ENCODE peak calls at places on chromosomes 3 and 15, in eight cellular contexts. P is prostate gland, E is transverse colon, Z is BE2C, R is body of pancreas, N is tibial artery, D is endothelial cell of umbilical vein, I is heart right ventricle. K is an unnamed sample.

GRCh38 chr3:134311265-134311664 is 60.6 kb upstream of the RYK start:
- DNase-seq in P (no peak), E (no peak), Z (no peak), R (no peak), N (no peak), D (no peak), I (no peak), K (no peak)

GRCh38 chr3:161263057-161263456 is 41.9 kb downstream of the NMD3 start:
- DNase-seq in P (no peak), E (no peak), Z (no peak), R (no peak), N (no peak), D (no peak), I (no peak), K (no peak)

GRCh38 chr3:11739123-11739522 is 95.4 kb upstream of the VGLL4 start:
- DNase-seq in P (no peak), E (no peak), Z (no peak), R (no peak), N (no peak), D (no peak), I (no peak), K (no peak)

GRCh38 chr15:36026627-36027026 is 480.7 kb upstream of the DPH6 start:
- DNase-seq in P (no peak), E (no peak), Z (no peak), R (no peak), N (no peak), D (no peak), I (no peak), K (no peak)

GRCh38 chr15:40543631-40544294 is 21.1 kb downstream of the CCDC32 start:
- DNase-seq in P (no peak), E (no peak), Z (no peak), R (no peak), N (no peak), D (no peak), I (no peak), K (no peak)

GRCh38 chr15:71916834-71917233 is 106.5 kb downstream of the NR2E3 start:
- DNase-seq in P (no peak), E (no peak), Z (peak; percentile 48), R (no peak), N (no peak), D (no peak), I (no peak), K (no peak)

GRCh38 chr3:25558106-25558505 is 106.6 kb downstream of the TOP2B start:
- DNase-seq in P (no peak), E (no peak), Z (no peak), R (no peak), N (peak; percentile 35), D (no peak), I (no peak), K (no peak)

GRCh38 chr3:17179381-17180205 is 294.8 kb downstream of the PLCL2 start:
- DNase-seq in P (no peak), E (no peak), Z (peak; percentile 44), R (peak; percentile 31), N (no peak), D (no peak), I (no peak), K (peak; percentile 58)

GRCh38 chr15:80727196-80727595 is 32.1 kb downstream of the ABHD17C start:
- DNase-seq in P (no peak), E (no peak), Z (no peak), R (no peak), N (no peak), D (no peak), I (no peak), K (no peak)

GRCh38 chr3:100425321-100425720 is 24.0 kb downstream of the LNP1 start:
- DNase-seq in P (no peak), E (no peak), Z (no peak), R (no peak), N (no peak), D (peak; percentile 8), I (no peak), K (no peak)

GRCh38 chr3:102449930-102450329 is 15.1 kb downstream of the ZPLD1 start:
- DNase-seq in P (no peak), E (no peak), Z (no peak), R (no peak), N (no peak), D (no peak), I (no peak), K (no peak)

GRCh38 chr15:56105855-56106254 is 112.4 kb upstream of the NEDD4 start:
- DNase-seq in P (no peak), E (no peak), Z (no peak), R (no peak), N (no peak), D (no peak), I (no peak), K (no peak)

GRCh38 chr3:82707035-82707434 is 945.6 kb upstream of the GBE1 start:
- DNase-seq in P (no peak), E (no peak), Z (no peak), R (peak; percentile 49), N (no peak), D (no peak), I (no peak), K (no peak)

GRCh38 chr3:183274609-183275008 is 21.6 kb downstream of the B3GNT5 start:
- DNase-seq in P (no peak), E (no peak), Z (no peak), R (no peak), N (no peak), D (peak; percentile 66), I (no peak), K (no peak)

GRCh38 chr3:78434801-78435200 is 1333.0 kb downstream of the ROBO1 start:
- DNase-seq in P (no peak), E (no peak), Z (no peak), R (no peak), N (no peak), D (no peak), I (no peak), K (no peak)

GRCh38 chr15:85946986-85947385 is 132.7 kb upstream of the AGBL1 start:
- DNase-seq in P (no peak), E (no peak), Z (no peak), R (no peak), N (no peak), D (no peak), I (no peak), K (no peak)

GRCh38 chr15:68281008-68281407 is 3.5 kb downstream of the FEM1B start:
- DNase-seq in P (no peak), E (no peak), Z (no peak), R (no peak), N (no peak), D (peak; percentile 33), I (no peak), K (no peak)
- H3K4me1 ChIP-seq in P (peaks cover 3% of the 10 kb centered on the region), E (peaks cover 15% of the 10 kb centered on the region), Z (no peaks in the 10 kb centered on the region), R (peaks cover 57% of the 10 kb centered on the region), N (peaks cover 78% of the 10 kb centered on the region), D (peaks cover 34% of the 10 kb centered on the region), I (peaks cover 46% of the 10 kb centered on the region), K (peaks cover 49% of the 10 kb centered on the region)

DNA sequence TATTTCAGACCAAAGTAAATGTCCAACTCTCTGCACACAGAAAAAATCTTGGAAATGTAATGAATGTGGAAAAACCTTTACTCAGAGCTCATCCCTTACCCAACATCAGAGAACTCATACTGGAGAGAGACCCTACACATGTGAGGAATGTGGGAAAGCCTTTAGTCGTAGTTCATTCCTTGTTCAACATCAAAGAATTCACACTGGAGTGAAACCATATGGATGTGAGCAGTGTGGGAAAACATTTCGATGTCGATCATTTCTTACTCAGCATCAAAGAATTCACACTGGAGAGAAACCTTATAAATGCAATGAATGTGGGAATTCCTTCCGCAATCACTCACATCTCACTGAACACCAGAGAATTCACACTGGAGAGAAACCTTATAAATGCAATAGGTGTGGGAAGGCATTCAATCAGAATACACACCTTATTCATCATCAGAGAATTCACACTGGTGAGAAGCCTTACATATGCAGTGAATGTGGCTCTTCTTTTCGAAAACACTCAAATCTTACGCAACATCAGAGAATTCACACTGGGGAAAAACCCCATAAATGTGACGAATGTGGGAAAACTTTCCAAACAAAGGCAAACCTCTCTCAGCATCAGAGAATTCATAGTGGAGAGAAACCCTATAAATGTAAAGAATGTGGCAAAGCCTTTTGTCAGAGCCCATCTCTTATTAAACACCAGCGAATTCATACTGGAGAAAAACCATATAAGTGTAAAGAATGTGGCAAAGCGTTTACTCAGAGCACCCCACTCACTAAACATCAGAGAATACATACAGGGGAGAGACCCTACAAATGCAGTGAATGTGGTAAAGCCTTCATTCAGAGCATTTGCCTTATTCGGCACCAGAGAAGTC is 8.0 kb upstream of the ZNF501 start:
- DNase-seq in P (no peak), E (no peak), Z (no peak), R (no peak), N (no peak), D (no peak), I (no peak), K (no peak)
- H3K9me3 ChIP-seq in P (peaks cover 6% of the 10 kb centered on the region), E (peaks cover 94% of the 10 kb centered on the region), Z (no peaks in the 10 kb centered on the region), R (peaks cover 3% of the 10 kb centered on the region), N (peaks cover 85% of the 10 kb centered on the region), D (peaks cover 34% of the 10 kb centered on the region), I (peaks cover 99% of the 10 kb centered on the region), K (peaks cover 96% of the 10 kb centered on the region)

GRCh38 chr15:49174902-49175301 is 4.9 kb downstream of the GALK2 start:
- DNase-seq in P (no peak), E (no peak), Z (no peak), R (no peak), N (no peak), D (no peak), I (no peak), K (no peak)

GRCh38 chr15:49171790-49172189 is 1.7 kb downstream of the GALK2 start:
- DNase-seq in P (no peak), E (no peak), Z (no peak), R (no peak), N (no peak), D (no peak), I (no peak), K (no peak)

GRCh38 chr15:49168026-49168425 is 2.0 kb upstream of the GALK2 start:
- DNase-seq in P (no peak), E (no peak), Z (no peak), R (no peak), N (no peak), D (no peak), I (no peak), K (no peak)

GRCh38 chr15:49164865-49165264 is 5.2 kb upstream of the GALK2 start:
- DNase-seq in P (no peak), E (no peak), Z (no peak), R (no peak), N (no peak), D (no peak), I (no peak), K (no peak)

DNA sequence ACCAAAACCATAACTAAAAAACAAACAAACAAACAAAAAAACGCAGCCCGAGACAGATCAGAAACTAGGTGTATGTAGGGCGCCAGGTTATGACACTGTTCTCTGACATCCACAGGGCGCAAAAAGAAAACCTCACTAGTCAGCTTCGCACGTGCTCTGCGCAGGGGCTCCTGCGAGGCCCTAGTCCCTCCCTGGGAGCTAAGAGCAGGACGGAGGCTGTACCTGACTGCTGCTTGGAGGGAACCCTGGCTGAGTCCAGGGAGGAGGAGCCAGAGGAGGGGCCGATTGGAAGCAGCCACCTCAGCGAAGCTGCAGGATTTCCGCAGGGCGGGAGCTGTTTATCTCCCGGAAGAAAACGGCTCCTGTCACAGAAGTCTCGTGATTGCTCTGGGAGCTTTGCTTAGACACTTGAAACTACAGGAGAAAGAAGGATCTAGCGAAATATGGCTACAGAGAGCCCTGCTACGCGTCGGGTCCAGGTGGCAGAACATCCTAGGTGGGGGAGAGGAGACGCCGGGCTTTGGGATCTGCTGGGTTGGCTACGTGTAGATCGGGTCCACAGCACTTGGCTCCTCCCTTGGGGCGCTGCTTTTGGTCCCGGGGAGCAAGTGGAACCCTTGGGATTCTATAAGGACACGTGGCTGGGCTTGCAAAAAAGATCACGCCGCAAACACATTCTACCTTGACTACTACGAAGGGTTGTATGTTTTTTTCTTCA is at the start of gene GALK2:
- DNase-seq in P (peak; percentile 91), E (peak; percentile 92), Z (peak; percentile 82), R (peak; percentile 93), N (peak; percentile 91), D (peak; percentile 85), I (peak; percentile 78), K (peak; percentile 82)
- TF ChIP-seq CTCF in P (no peak), E (no peak), Z (no peak), R (no peak), N (no peak), D (no peak), I (no peak), K (no peak)

GRCh38 chr3:172517859-172518466 is 5.3 kb downstream of the TNFSF10 start:
- DNase-seq in P (no peak), E (no peak), Z (no peak), R (no peak), N (no peak), D (no peak), I (no peak), K (no peak)
- H3K4me1 ChIP-seq in P (peaks cover 23% of the 10 kb centered on the region), E (peaks cover 35% of the 10 kb centered on the region), Z (no peaks in the 10 kb centered on the region), R (peaks cover 55% of the 10 kb centered on the region), N (peaks cover 9% of the 10 kb centered on the region), D (peaks cover 29% of the 10 kb centered on the region), I (peaks cover 27% of the 10 kb centered on the region), K (peaks cover 72% of the 10 kb centered on the region)